ENCODE peak calls at places on chromosomes 3 and 15, in nine cellular contexts. One of them, this sample, is unnamed.

GRCh38 chr3:97658670-97659285 is 105.8 kb upstream of the ARL6 start:
- DNase-seq in neural crest cell: no peak
- DNase-seq in GM20000: peak
- DNase-seq in mucosa of descending colon: no peak
- DNase-seq in RWPE1: peak
- DNase-seq in pancreas: no peak
- DNase-seq in transverse colon: no peak
- DNase-seq in Calu3: peak
- DNase-seq in WTC11: no peak
- DNase-seq in this sample: no peak

GRCh38 chr15:48332642-48333034 is 1.4 kb downstream of the DUT start:
- DNase-seq in neural crest cell: no peak
- DNase-seq in GM20000: peak
- DNase-seq in mucosa of descending colon: no peak
- DNase-seq in RWPE1: no peak
- DNase-seq in pancreas: no peak
- DNase-seq in transverse colon: no peak
- DNase-seq in Calu3: no peak
- DNase-seq in WTC11: no peak
- DNase-seq in this sample: no peak

GRCh38 chr3:46491089-46492070 is 6.4 kb upstream of the RTP3 start:
- DNase-seq in neural crest cell: no peak
- DNase-seq in GM20000: no peak
- DNase-seq in mucosa of descending colon: no peak
- DNase-seq in RWPE1: no peak
- DNase-seq in pancreas: peak
- DNase-seq in transverse colon: no peak
- DNase-seq in Calu3: no peak
- DNase-seq in WTC11: no peak
- DNase-seq in this sample: no peak

GRCh38 chr3:98657429-98657828 is 64.0 kb upstream of the CPOX start:
- DNase-seq in neural crest cell: no peak
- DNase-seq in GM20000: peak
- DNase-seq in mucosa of descending colon: peak
- DNase-seq in RWPE1: no peak
- DNase-seq in pancreas: peak
- DNase-seq in transverse colon: peak
- DNase-seq in Calu3: peak
- DNase-seq in WTC11: peak
- DNase-seq in this sample: no peak

GRCh38 chr15:87871130-87871737 is 385.3 kb downstream of the NTRK3 start:
- DNase-seq in neural crest cell: no peak
- DNase-seq in GM20000: no peak
- DNase-seq in mucosa of descending colon: no peak
- DNase-seq in RWPE1: no peak
- DNase-seq in pancreas: no peak
- DNase-seq in transverse colon: no peak
- DNase-seq in Calu3: no peak
- DNase-seq in WTC11: no peak
- DNase-seq in this sample: no peak

GRCh38 chr3:184395320-184395660 is 15.4 kb downstream of the CHRD start:
- DNase-seq in neural crest cell: no peak
- DNase-seq in GM20000: no peak
- DNase-seq in mucosa of descending colon: peak
- DNase-seq in RWPE1: no peak
- DNase-seq in pancreas: peak
- DNase-seq in transverse colon: no peak
- DNase-seq in Calu3: no peak
- DNase-seq in WTC11: no peak
- DNase-seq in this sample: no peak

GRCh38 chr15:43912991-43913927 is 86.5 kb downstream of the WDR76 start:
- DNase-seq in neural crest cell: no peak
- DNase-seq in GM20000: no peak
- DNase-seq in mucosa of descending colon: no peak
- DNase-seq in RWPE1: peak
- DNase-seq in pancreas: no peak
- DNase-seq in transverse colon: no peak
- DNase-seq in Calu3: peak
- DNase-seq in WTC11: no peak
- DNase-seq in this sample: no peak

GRCh38 chr3:173685471-173685870 is 287.9 kb downstream of the NLGN1 start:
- DNase-seq in neural crest cell: no peak
- DNase-seq in GM20000: no peak
- DNase-seq in mucosa of descending colon: no peak
- DNase-seq in RWPE1: no peak
- DNase-seq in pancreas: no peak
- DNase-seq in transverse colon: no peak
- DNase-seq in Calu3: no peak
- DNase-seq in WTC11: no peak
- DNase-seq in this sample: no peak

GRCh38 chr3:105606052-105606451 is 239.3 kb downstream of the ALCAM start:
- DNase-seq in neural crest cell: no peak
- DNase-seq in GM20000: no peak
- DNase-seq in mucosa of descending colon: no peak
- DNase-seq in RWPE1: no peak
- DNase-seq in pancreas: no peak
- DNase-seq in transverse colon: no peak
- DNase-seq in Calu3: no peak
- DNase-seq in WTC11: no peak
- DNase-seq in this sample: no peak

GRCh38 chr3:123876858-123877257 is 7.3 kb downstream of the MYLK start:
- DNase-seq in neural crest cell: no peak
- DNase-seq in GM20000: no peak
- DNase-seq in mucosa of descending colon: no peak
- DNase-seq in RWPE1: no peak
- DNase-seq in pancreas: no peak
- DNase-seq in transverse colon: no peak
- DNase-seq in Calu3: no peak
- DNase-seq in WTC11: no peak
- DNase-seq in this sample: no peak

DNA sequence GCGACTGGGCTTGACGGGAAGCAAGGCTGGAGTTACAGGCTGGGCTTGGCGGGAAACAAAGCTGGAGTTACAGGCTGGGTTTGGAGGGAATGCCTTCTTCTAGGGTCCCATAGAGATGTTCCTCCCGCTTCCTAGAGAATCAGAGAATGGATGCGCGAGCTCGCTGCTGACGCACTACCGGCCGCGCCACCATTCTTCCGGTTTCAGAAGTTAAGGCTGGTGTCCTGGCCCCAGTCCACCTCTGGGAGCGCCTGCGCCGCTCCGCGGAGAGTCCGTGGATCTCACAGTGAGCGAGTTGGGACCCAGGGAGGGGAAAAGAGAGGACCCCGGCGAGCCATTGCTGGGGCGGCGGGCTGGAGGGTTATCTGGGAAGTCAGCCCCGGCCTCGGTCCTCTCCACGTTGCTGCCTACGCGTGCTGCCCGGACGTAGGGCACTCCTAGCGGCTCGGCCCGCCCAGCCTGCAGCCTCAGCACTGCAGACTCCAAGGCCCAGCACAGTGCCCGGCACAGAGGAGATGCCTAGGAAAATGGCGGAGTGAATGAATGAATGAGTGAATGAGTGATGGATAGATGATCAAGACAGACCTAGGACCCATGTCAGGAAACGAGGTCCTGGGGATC is at the start of gene ZNF502:
- DNase-seq in neural crest cell: no peak
- DNase-seq in GM20000: peak
- DNase-seq in mucosa of descending colon: peak
- DNase-seq in RWPE1: peak
- DNase-seq in pancreas: peak
- DNase-seq in transverse colon: peak
- DNase-seq in Calu3: peak
- DNase-seq in WTC11: peak
- DNase-seq in this sample: peak
- TF ChIP-seq CTCF in neural crest cell: no peak
- TF ChIP-seq CTCF in GM20000: no peak
- TF ChIP-seq CTCF in mucosa of descending colon: no peak
- TF ChIP-seq CTCF in RWPE1: peak
- TF ChIP-seq CTCF in pancreas: peak
- TF ChIP-seq CTCF in transverse colon: peak
- TF ChIP-seq CTCF in Calu3: no peak
- TF ChIP-seq CTCF in WTC11: no peak
- TF ChIP-seq CTCF in this sample: no peak

GRCh38 chr3:114428173-114428606 is 134.4 kb downstream of the TIGIT start:
- DNase-seq in neural crest cell: no peak
- DNase-seq in GM20000: no peak
- DNase-seq in mucosa of descending colon: no peak
- DNase-seq in RWPE1: no peak
- DNase-seq in pancreas: no peak
- DNase-seq in transverse colon: no peak
- DNase-seq in Calu3: no peak
- DNase-seq in WTC11: no peak
- DNase-seq in this sample: no peak
- TF ChIP-seq CTCF in neural crest cell: no peak
- TF ChIP-seq CTCF in GM20000: no peak
- TF ChIP-seq CTCF in mucosa of descending colon: no peak
- TF ChIP-seq CTCF in RWPE1: no peak
- TF ChIP-seq CTCF in pancreas: no peak
- TF ChIP-seq CTCF in transverse colon: no peak
- TF ChIP-seq CTCF in Calu3: no peak
- TF ChIP-seq CTCF in WTC11: no peak
- TF ChIP-seq CTCF in this sample: no peak

DNA sequence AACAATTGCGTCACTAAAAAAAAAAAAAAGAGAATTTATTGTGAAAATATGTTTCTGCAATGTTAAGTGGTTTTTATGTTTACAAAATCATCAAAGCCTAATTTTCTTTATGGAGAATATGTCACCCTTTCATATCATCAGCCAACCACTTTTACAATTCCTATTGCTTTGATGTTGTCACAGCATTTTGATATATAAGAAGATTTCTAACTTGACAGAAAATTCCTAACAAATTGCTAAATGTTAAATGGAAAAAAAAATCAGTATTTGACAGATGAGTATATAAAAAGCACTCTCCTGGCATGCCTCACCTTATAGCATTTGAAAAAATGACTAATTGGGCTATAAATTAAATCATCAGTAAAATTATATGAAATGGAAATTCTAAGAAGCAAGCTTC is 1457.3 kb upstream of the ALCAM start:
- DNase-seq in neural crest cell: no peak
- DNase-seq in GM20000: no peak
- DNase-seq in mucosa of descending colon: no peak
- DNase-seq in RWPE1: no peak
- DNase-seq in pancreas: no peak
- DNase-seq in transverse colon: no peak
- DNase-seq in Calu3: no peak
- DNase-seq in WTC11: no peak
- DNase-seq in this sample: no peak
- TF ChIP-seq CTCF in neural crest cell: no peak
- TF ChIP-seq CTCF in GM20000: no peak
- TF ChIP-seq CTCF in mucosa of descending colon: no peak
- TF ChIP-seq CTCF in RWPE1: no peak
- TF ChIP-seq CTCF in pancreas: no peak
- TF ChIP-seq CTCF in transverse colon: no peak
- TF ChIP-seq CTCF in Calu3: no peak
- TF ChIP-seq CTCF in WTC11: no peak
- TF ChIP-seq CTCF in this sample: no peak

DNA sequence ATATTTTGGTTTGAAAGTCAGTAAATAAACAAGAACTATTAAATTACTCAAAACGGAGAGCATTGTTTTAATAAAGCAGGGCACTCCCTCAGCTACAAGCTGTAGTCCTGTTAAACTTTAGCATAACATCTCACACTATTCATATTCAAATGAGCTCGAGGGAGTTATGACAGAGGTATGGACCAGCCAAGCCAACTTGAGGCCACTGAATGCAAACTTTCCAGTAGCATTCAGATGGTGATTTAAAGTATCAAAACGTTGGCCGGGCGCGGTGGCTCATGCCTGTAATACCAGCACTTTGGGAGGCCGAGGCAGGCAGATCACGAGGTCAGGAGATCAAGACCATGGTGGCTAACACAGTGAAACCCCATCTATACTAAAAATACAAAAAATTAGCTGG is 132.9 kb downstream of the GABRB3 start:
- DNase-seq in neural crest cell: no peak
- DNase-seq in GM20000: no peak
- DNase-seq in mucosa of descending colon: no peak
- DNase-seq in RWPE1: no peak
- DNase-seq in pancreas: no peak
- DNase-seq in transverse colon: no peak
- DNase-seq in Calu3: no peak
- DNase-seq in WTC11: peak
- DNase-seq in this sample: no peak
- TF ChIP-seq CTCF in neural crest cell: no peak
- TF ChIP-seq CTCF in GM20000: no peak
- TF ChIP-seq CTCF in mucosa of descending colon: no peak
- TF ChIP-seq CTCF in RWPE1: no peak
- TF ChIP-seq CTCF in pancreas: no peak
- TF ChIP-seq CTCF in transverse colon: no peak
- TF ChIP-seq CTCF in Calu3: no peak
- TF ChIP-seq CTCF in WTC11: no peak
- TF ChIP-seq CTCF in this sample: no peak

GRCh38 chr15:57619746-57620145 is 28.0 kb downstream of the MYZAP start:
- DNase-seq in neural crest cell: no peak
- DNase-seq in GM20000: no peak
- DNase-seq in mucosa of descending colon: no peak
- DNase-seq in RWPE1: no peak
- DNase-seq in pancreas: no peak
- DNase-seq in transverse colon: peak
- DNase-seq in Calu3: no peak
- DNase-seq in WTC11: no peak
- DNase-seq in this sample: no peak
- TF ChIP-seq CTCF in neural crest cell: no peak
- TF ChIP-seq CTCF in GM20000: no peak
- TF ChIP-seq CTCF in mucosa of descending colon: no peak
- TF ChIP-seq CTCF in RWPE1: no peak
- TF ChIP-seq CTCF in pancreas: no peak
- TF ChIP-seq CTCF in transverse colon: no peak
- TF ChIP-seq CTCF in Calu3: no peak
- TF ChIP-seq CTCF in WTC11: no peak
- TF ChIP-seq CTCF in this sample: no peak

GRCh38 chr3:65689436-65689835 is 349.3 kb downstream of the MAGI1 start:
- DNase-seq in neural crest cell: no peak
- DNase-seq in GM20000: no peak
- DNase-seq in mucosa of descending colon: no peak
- DNase-seq in RWPE1: no peak
- DNase-seq in pancreas: no peak
- DNase-seq in transverse colon: no peak
- DNase-seq in Calu3: no peak
- DNase-seq in WTC11: no peak
- DNase-seq in this sample: no peak
- TF ChIP-seq CTCF in neural crest cell: peak
- TF ChIP-seq CTCF in GM20000: no peak
- TF ChIP-seq CTCF in mucosa of descending colon: no peak
- TF ChIP-seq CTCF in RWPE1: no peak
- TF ChIP-seq CTCF in pancreas: no peak
- TF ChIP-seq CTCF in transverse colon: no peak
- TF ChIP-seq CTCF in Calu3: no peak
- TF ChIP-seq CTCF in WTC11: no peak
- TF ChIP-seq CTCF in this sample: no peak

This sample was measured in activated B cell treated with CpG ODN at 0.5 μM for 24 hours.